ENCODE peak calls at places on chromosomes 2 and 18, in six cellular contexts. One of them, this sample, is unnamed.

GRCh38 chr18:54946149-54946581 is 13.1 kb downstream of the CCDC68 start:
- DNase-seq in fibroblast of mammary gland: no peak
- DNase-seq in sigmoid colon: no peak
- DNase-seq in PC-3: peak; percentile 63
- DNase-seq in astrocyte of the spinal cord: no peak
- DNase-seq in H7: no peak
- DNase-seq in this sample: peak; percentile 23

GRCh38 chr2:60998628-60999545 is 18.6 kb upstream of the PEX13 start:
- DNase-seq in fibroblast of mammary gland: peak; percentile 68
- DNase-seq in sigmoid colon: no peak
- DNase-seq in PC-3: peak; percentile 78
- DNase-seq in astrocyte of the spinal cord: peak; percentile 67
- DNase-seq in H7: peak; percentile 44
- DNase-seq in this sample: no peak

GRCh38 chr2:235471186-235471747 is 22.6 kb upstream of the AGAP1 start:
- DNase-seq in fibroblast of mammary gland: no peak
- DNase-seq in sigmoid colon: no peak
- DNase-seq in PC-3: no peak
- DNase-seq in astrocyte of the spinal cord: no peak
- DNase-seq in H7: no peak
- DNase-seq in this sample: no peak

GRCh38 chr2:8456149-8457091 is 225.4 kb upstream of the ID2 start:
- DNase-seq in fibroblast of mammary gland: no peak
- DNase-seq in sigmoid colon: peak; percentile 54
- DNase-seq in PC-3: no peak
- DNase-seq in astrocyte of the spinal cord: no peak
- DNase-seq in H7: peak; percentile 53
- DNase-seq in this sample: no peak

GRCh38 chr2:128589681-128590080 is 271.0 kb upstream of the HS6ST1 start:
- DNase-seq in fibroblast of mammary gland: no peak
- DNase-seq in sigmoid colon: peak; percentile 25
- DNase-seq in PC-3: no peak
- DNase-seq in astrocyte of the spinal cord: no peak
- DNase-seq in H7: peak; percentile 80
- DNase-seq in this sample: no peak

GRCh38 chr18:50469380-50469781 is 90.5 kb upstream of the MAPK4 start:
- DNase-seq in fibroblast of mammary gland: no peak
- DNase-seq in sigmoid colon: no peak
- DNase-seq in PC-3: no peak
- DNase-seq in astrocyte of the spinal cord: no peak
- DNase-seq in H7: no peak
- DNase-seq in this sample: peak; percentile 60

GRCh38 chr2:133633851-133634250 is 65.6 kb upstream of the NCKAP5 start:
- DNase-seq in fibroblast of mammary gland: peak; percentile 24
- DNase-seq in sigmoid colon: no peak
- DNase-seq in PC-3: no peak
- DNase-seq in astrocyte of the spinal cord: peak; percentile 49
- DNase-seq in H7: no peak
- DNase-seq in this sample: no peak

GRCh38 chr2:215653344-215654015 is 217.6 kb upstream of the FN1 start:
- DNase-seq in fibroblast of mammary gland: peak; percentile 91
- DNase-seq in sigmoid colon: no peak
- DNase-seq in PC-3: no peak
- DNase-seq in astrocyte of the spinal cord: peak; percentile 70
- DNase-seq in H7: no peak
- DNase-seq in this sample: no peak

GRCh38 chr2:36659872-36660312 is 36.6 kb upstream of the VIT start:
- DNase-seq in fibroblast of mammary gland: peak; percentile 63
- DNase-seq in sigmoid colon: no peak
- DNase-seq in PC-3: no peak
- DNase-seq in astrocyte of the spinal cord: no peak
- DNase-seq in H7: no peak
- DNase-seq in this sample: no peak

GRCh38 chr2:28356095-28356911 is 36.4 kb upstream of the FOSL2 start:
- DNase-seq in fibroblast of mammary gland: peak; percentile 82
- DNase-seq in sigmoid colon: peak; percentile 97
- DNase-seq in PC-3: peak; percentile 42
- DNase-seq in astrocyte of the spinal cord: peak; percentile 72
- DNase-seq in H7: peak; percentile 70
- DNase-seq in this sample: peak; percentile 96

GRCh38 chr2:181907005-181907549 is 15.5 kb downstream of the ITPRID2 start:
- DNase-seq in fibroblast of mammary gland: no peak
- DNase-seq in sigmoid colon: no peak
- DNase-seq in PC-3: no peak
- DNase-seq in astrocyte of the spinal cord: no peak
- DNase-seq in H7: no peak
- DNase-seq in this sample: no peak

GRCh38 chr2:228224410-228224809 is 42.9 kb upstream of the SPHKAP start:
- DNase-seq in fibroblast of mammary gland: peak; percentile 2
- DNase-seq in sigmoid colon: no peak
- DNase-seq in PC-3: peak; percentile 4
- DNase-seq in astrocyte of the spinal cord: no peak
- DNase-seq in H7: no peak
- DNase-seq in this sample: no peak

GRCh38 chr2:71879509-71880184 is 268.0 kb downstream of the CYP26B1 start:
- DNase-seq in fibroblast of mammary gland: no peak
- DNase-seq in sigmoid colon: no peak
- DNase-seq in PC-3: no peak
- DNase-seq in astrocyte of the spinal cord: no peak
- DNase-seq in H7: no peak
- DNase-seq in this sample: no peak

GRCh38 chr2:175309799-175310198 is 128.3 kb upstream of the ATP5MC3 start:
- DNase-seq in fibroblast of mammary gland: peak; percentile 18
- DNase-seq in sigmoid colon: no peak
- DNase-seq in PC-3: peak; percentile 50
- DNase-seq in astrocyte of the spinal cord: peak; percentile 5
- DNase-seq in H7: peak; percentile 45
- DNase-seq in this sample: no peak

GRCh38 chr2:239131521-239131920 is 269.3 kb downstream of the HDAC4 start:
- DNase-seq in fibroblast of mammary gland: no peak
- DNase-seq in sigmoid colon: no peak
- DNase-seq in PC-3: no peak
- DNase-seq in astrocyte of the spinal cord: no peak
- DNase-seq in H7: no peak
- DNase-seq in this sample: no peak

GRCh38 chr18:69686861-69687260 is 260.8 kb downstream of the CD226 start:
- DNase-seq in fibroblast of mammary gland: peak; percentile 28
- DNase-seq in sigmoid colon: no peak
- DNase-seq in PC-3: no peak
- DNase-seq in astrocyte of the spinal cord: no peak
- DNase-seq in H7: no peak
- DNase-seq in this sample: no peak

GRCh38 chr2:112144966-112145365 is 6.8 kb downstream of the FBLN7 start:
- DNase-seq in fibroblast of mammary gland: peak; percentile 71
- DNase-seq in sigmoid colon: no peak
- DNase-seq in PC-3: no peak
- DNase-seq in astrocyte of the spinal cord: no peak
- DNase-seq in H7: no peak
- DNase-seq in this sample: no peak

GRCh38 chr2:237726401-237726830 is 72.2 kb upstream of the RBM44 start:
- DNase-seq in fibroblast of mammary gland: peak; percentile 73
- DNase-seq in sigmoid colon: peak; percentile 74
- DNase-seq in PC-3: no peak
- DNase-seq in astrocyte of the spinal cord: peak; percentile 82
- DNase-seq in H7: no peak
- DNase-seq in this sample: no peak

GRCh38 chr2:309148-309969 is 21.5 kb upstream of the ALKAL2 start:
- DNase-seq in fibroblast of mammary gland: no peak
- DNase-seq in sigmoid colon: no peak
- DNase-seq in PC-3: no peak
- DNase-seq in astrocyte of the spinal cord: no peak
- DNase-seq in H7: peak; percentile 62
- DNase-seq in this sample: no peak

GRCh38 chr18:38427234-38427633 is 861.6 kb upstream of the CELF4 start:
- DNase-seq in fibroblast of mammary gland: no peak
- DNase-seq in sigmoid colon: no peak
- DNase-seq in PC-3: no peak
- DNase-seq in astrocyte of the spinal cord: no peak
- DNase-seq in H7: no peak
- DNase-seq in this sample: no peak

GRCh38 chr2:240435955-240436625 is 627 bp downstream of the GPC1 start:
- DNase-seq in fibroblast of mammary gland: no peak
- DNase-seq in sigmoid colon: peak; percentile 68
- DNase-seq in PC-3: peak; percentile 14
- DNase-seq in astrocyte of the spinal cord: peak; percentile 25
- DNase-seq in H7: peak; percentile 89
- DNase-seq in this sample: no peak

GRCh38 chr2:65549262-65550036 is 117.0 kb upstream of the SPRED2 start:
- DNase-seq in fibroblast of mammary gland: no peak
- DNase-seq in sigmoid colon: no peak
- DNase-seq in PC-3: no peak
- DNase-seq in astrocyte of the spinal cord: no peak
- DNase-seq in H7: no peak
- DNase-seq in this sample: no peak

GRCh38 chr2:6353669-6354068 is 512.0 kb downstream of the CMPK2 start:
- DNase-seq in fibroblast of mammary gland: no peak
- DNase-seq in sigmoid colon: no peak
- DNase-seq in PC-3: no peak
- DNase-seq in astrocyte of the spinal cord: no peak
- DNase-seq in H7: no peak
- DNase-seq in this sample: no peak
- H3K4me3 ChIP-seq in fibroblast of mammary gland: no peak overlapping the region
- H3K4me3 ChIP-seq in sigmoid colon: no peak overlapping the region
- H3K4me3 ChIP-seq in PC-3: no peak overlapping the region
- H3K4me3 ChIP-seq in astrocyte of the spinal cord: no peak overlapping the region
- H3K4me3 ChIP-seq in H7: no peak overlapping the region
- H3K4me3 ChIP-seq in this sample: no peak overlapping the region

GRCh38 chr2:218963597-218963996 is 4.1 kb downstream of the CDK5R2 start:
- DNase-seq in fibroblast of mammary gland: peak; percentile 21
- DNase-seq in sigmoid colon: no peak
- DNase-seq in PC-3: peak; percentile 37
- DNase-seq in astrocyte of the spinal cord: no peak
- DNase-seq in H7: no peak
- DNase-seq in this sample: no peak
- H3K4me3 ChIP-seq in fibroblast of mammary gland: no peak overlapping the region
- H3K4me3 ChIP-seq in sigmoid colon: no peak overlapping the region
- H3K4me3 ChIP-seq in PC-3: no peak overlapping the region
- H3K4me3 ChIP-seq in astrocyte of the spinal cord: no peak overlapping the region
- H3K4me3 ChIP-seq in H7: peak overlapping the region; percentile 59
- H3K4me3 ChIP-seq in this sample: no peak overlapping the region

GRCh38 chr18:58303363-58303762 is 259.3 kb downstream of the NEDD4L start:
- DNase-seq in fibroblast of mammary gland: no peak
- DNase-seq in sigmoid colon: no peak
- DNase-seq in PC-3: no peak
- DNase-seq in astrocyte of the spinal cord: no peak
- DNase-seq in H7: no peak
- DNase-seq in this sample: no peak
- H3K4me3 ChIP-seq in fibroblast of mammary gland: no peak overlapping the region
- H3K4me3 ChIP-seq in sigmoid colon: no peak overlapping the region
- H3K4me3 ChIP-seq in PC-3: no peak overlapping the region
- H3K4me3 ChIP-seq in astrocyte of the spinal cord: no peak overlapping the region
- H3K4me3 ChIP-seq in H7: no peak overlapping the region
- H3K4me3 ChIP-seq in this sample: no peak overlapping the region

DNA sequence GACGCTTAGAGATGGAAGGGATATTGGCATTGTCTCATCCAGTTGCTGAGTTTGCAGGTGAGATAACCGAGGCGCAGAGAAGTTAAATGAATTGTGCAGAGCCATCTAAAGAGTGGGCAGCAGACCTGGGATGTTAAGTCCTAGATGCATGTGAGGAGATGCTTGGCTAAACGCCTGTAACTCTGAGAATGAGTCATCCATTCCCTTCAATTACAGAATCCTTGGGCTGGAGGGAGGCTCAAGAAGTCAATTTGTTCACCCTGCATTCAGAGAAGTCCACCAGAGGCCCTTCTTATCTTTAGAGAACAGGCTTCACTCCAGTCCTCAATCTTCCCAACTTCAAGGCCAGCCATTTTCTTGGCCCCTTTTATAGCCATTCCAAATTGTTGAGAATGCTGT is 1.6 kb downstream of the EHD3 start:
- DNase-seq in fibroblast of mammary gland: peak; percentile 90
- DNase-seq in sigmoid colon: no peak
- DNase-seq in PC-3: peak; percentile 56
- DNase-seq in astrocyte of the spinal cord: peak; percentile 90
- DNase-seq in H7: no peak
- DNase-seq in this sample: no peak
- H3K4me3 ChIP-seq in fibroblast of mammary gland: no peak overlapping the region
- H3K4me3 ChIP-seq in sigmoid colon: no peak overlapping the region
- H3K4me3 ChIP-seq in PC-3: no peak overlapping the region
- H3K4me3 ChIP-seq in astrocyte of the spinal cord: peak overlapping the region; percentile 70
- H3K4me3 ChIP-seq in H7: no peak overlapping the region
- H3K4me3 ChIP-seq in this sample: peak overlapping the region; percentile 81

GRCh38 chr2:113195923-113196501 is 22.2 kb downstream of the PSD4 start:
- DNase-seq in fibroblast of mammary gland: no peak
- DNase-seq in sigmoid colon: no peak
- DNase-seq in PC-3: no peak
- DNase-seq in astrocyte of the spinal cord: no peak
- DNase-seq in H7: no peak
- DNase-seq in this sample: no peak
- H3K4me3 ChIP-seq in fibroblast of mammary gland: no peak overlapping the region
- H3K4me3 ChIP-seq in sigmoid colon: no peak overlapping the region
- H3K4me3 ChIP-seq in PC-3: no peak overlapping the region
- H3K4me3 ChIP-seq in astrocyte of the spinal cord: no peak overlapping the region
- H3K4me3 ChIP-seq in H7: no peak overlapping the region
- H3K4me3 ChIP-seq in this sample: no peak overlapping the region

This sample was measured in left ventricle myocardium inferior.